ENCODE peak calls at places on chromosomes 11 and 22, in four cellular contexts. H is PC-3, O is K562, F is hepatocyte. X is an unnamed sample. For H3K79me2, the result is how much of the 10 kb centered on the place peaks cover.

GRCh38 chr22:20999350-21000214 is 2.3 kb downstream of the THAP7 start:
- DNase-seq in H (no peak), O (no peak), F (no peak), X (no peak)

GRCh38 chr11:46248270-46249102 is 29.0 kb upstream of the CREB3L1 start:
- DNase-seq in H (peak), O (peak), F (peak), X (peak)

GRCh38 chr22:48957311-48957986 is 870.2 kb downstream of the BRD1 start:
- DNase-seq in H (no peak), O (no peak), F (no peak), X (no peak)

GRCh38 chr11:121153472-121153871 is 52.4 kb downstream of the TECTA start:
- DNase-seq in H (no peak), O (no peak), F (no peak), X (no peak)

GRCh38 chr11:98137437-98137836 is 883.3 kb upstream of the CNTN5 start:
- DNase-seq in H (no peak), O (no peak), F (no peak), X (no peak)

GRCh38 chr11:7603031-7603781 is 70.1 kb downstream of the CYB5R2 start:
- DNase-seq in H (no peak), O (no peak), F (no peak), X (no peak)

GRCh38 chr11:60370811-60371297 is 7.5 kb upstream of the MS4A7 start:
- DNase-seq in H (peak), O (no peak), F (peak), X (no peak)

GRCh38 chr11:72782081-72782920 is 11.5 kb downstream of the STARD10 start:
- DNase-seq in H (no peak), O (no peak), F (peak), X (no peak)

GRCh38 chr11:33622231-33622630 is 78.4 kb downstream of the C11orf91 start:
- DNase-seq in H (no peak), O (no peak), F (no peak), X (no peak)

GRCh38 chr22:30969532-30970355 is 679 bp downstream of the TUG1 start:
- DNase-seq in H (peak), O (peak), F (peak), X (no peak)

GRCh38 chr11:118872403-118872821 is 11.3 kb upstream of the CXCR5 start:
- DNase-seq in H (no peak), O (no peak), F (no peak), X (no peak)

GRCh38 chr11:8080674-8081590 is at the start of gene TUB:
- DNase-seq in H (no peak), O (no peak), F (peak), X (no peak)

GRCh38 chr11:67983916-67984315 is 20.0 kb downstream of the UNC93B1 start:
- DNase-seq in H (no peak), O (no peak), F (no peak), X (no peak)

GRCh38 chr11:844693-845644 is 2.3 kb downstream of the TSPAN4 start:
- DNase-seq in H (peak), O (peak), F (peak), X (no peak)

GRCh38 chr11:57903441-57904123 is 120.1 kb upstream of the OR9Q1 start:
- DNase-seq in H (peak), O (peak), F (peak), X (peak)

GRCh38 chr11:117875397-117876048 is 935 bp downstream of the FXYD6 start:
- DNase-seq in H (no peak), O (no peak), F (no peak), X (no peak)

GRCh38 chr11:72113170-72113808 is 794 bp upstream of the ANAPC15 start:
- DNase-seq in H (no peak), O (no peak), F (no peak), X (peak)

GRCh38 chr22:19579880-19580279 is 55.7 kb upstream of the CLDN5 start:
- DNase-seq in H (peak), O (peak), F (no peak), X (no peak)

GRCh38 chr11:68855205-68855978 is 13.7 kb upstream of the CPT1A start:
- DNase-seq in H (no peak), O (no peak), F (peak), X (no peak)

GRCh38 chr11:89633125-89633695 is 76.9 kb upstream of the TRIM77 start:
- DNase-seq in H (no peak), O (no peak), F (no peak), X (no peak)

GRCh38 chr22:19179472-19180048 is 1.0 kb upstream of the SLC25A1 start:
- DNase-seq in H (peak), O (peak), F (peak), X (peak)

GRCh38 chr11:103338621-103339484 is 229.6 kb downstream of the DYNC2H1 start:
- DNase-seq in H (peak), O (no peak), F (peak), X (no peak)

GRCh38 chr11:67345949-67346819 is 7.2 kb downstream of the POLD4 start:
- DNase-seq in H (peak), O (peak), F (peak), X (no peak)

GRCh38 chr11:128470081-128470480 is 117.3 kb downstream of the ETS1 start:
- DNase-seq in H (no peak), O (no peak), F (no peak), X (no peak)

GRCh38 chr11:94925422-94926270 is 47.7 kb downstream of the CWC15 start:
- DNase-seq in H (no peak), O (no peak), F (no peak), X (no peak)

GRCh38 chr22:24088796-24089195 is 77.7 kb downstream of the CABIN1 start:
- DNase-seq in H (no peak), O (no peak), F (no peak), X (no peak)
- TF ChIP-seq CTCF in H (no peak), O (no peak), F (no peak), X (no peak)

DNA sequence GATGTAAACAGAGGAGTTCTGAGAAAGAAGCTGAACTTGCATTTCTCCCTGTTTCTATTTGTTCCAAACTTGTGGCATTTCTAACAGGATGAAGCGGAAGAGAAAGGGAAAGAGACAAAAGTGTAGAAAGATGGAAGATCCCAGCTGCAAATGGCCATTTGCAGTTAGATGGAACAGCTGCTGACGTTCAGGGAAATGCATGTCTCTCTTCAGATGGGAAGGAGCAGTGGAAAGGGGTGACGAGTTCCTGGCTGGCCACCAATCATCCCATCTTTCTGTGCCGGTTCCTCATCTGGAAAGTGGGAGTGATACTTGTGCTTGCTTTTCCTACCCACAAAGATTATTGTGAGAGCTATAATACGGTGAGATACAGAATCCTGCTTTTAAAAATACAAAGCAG is 1.3 kb upstream of the TIMP3 start:
- DNase-seq in H (no peak), O (no peak), F (no peak), X (no peak)
- H2AFZ ChIP-seq in H (no peak), O (no peak), F (no peak), X (no peak)

GRCh38 chr22:28939932-28940331 is 56.6 kb downstream of the ZNRF3 start:
- DNase-seq in H (no peak), O (no peak), F (no peak), X (no peak)
- H3K79me2 ChIP-seq in H (under half), O (under half), F (half or more), X (under half)

GRCh38 chr22:22552630-22553029 is 6.4 kb downstream of the PRAME start:
- DNase-seq in H (no peak), O (peak), F (no peak), X (no peak)
- TF ChIP-seq CTCF in H (no peak), O (no peak), F (no peak), X (no peak)

GRCh38 chr22:38795569-38795968 is 1.6 kb upstream of the DNAL4 start:
- DNase-seq in H (no peak), O (no peak), F (no peak), X (no peak)

GRCh38 chr22:38798496-38798895 is 4.6 kb upstream of the DNAL4 start:
- DNase-seq in H (no peak), O (no peak), F (no peak), X (no peak)

GRCh38 chr22:38802671-38803121 is 8.8 kb upstream of the DNAL4 start:
- DNase-seq in H (peak), O (no peak), F (peak), X (peak)

GRCh38 chr22:38796262-38796957 is 2.5 kb upstream of the DNAL4 start:
- DNase-seq in H (no peak), O (no peak), F (no peak), X (no peak)

DNA sequence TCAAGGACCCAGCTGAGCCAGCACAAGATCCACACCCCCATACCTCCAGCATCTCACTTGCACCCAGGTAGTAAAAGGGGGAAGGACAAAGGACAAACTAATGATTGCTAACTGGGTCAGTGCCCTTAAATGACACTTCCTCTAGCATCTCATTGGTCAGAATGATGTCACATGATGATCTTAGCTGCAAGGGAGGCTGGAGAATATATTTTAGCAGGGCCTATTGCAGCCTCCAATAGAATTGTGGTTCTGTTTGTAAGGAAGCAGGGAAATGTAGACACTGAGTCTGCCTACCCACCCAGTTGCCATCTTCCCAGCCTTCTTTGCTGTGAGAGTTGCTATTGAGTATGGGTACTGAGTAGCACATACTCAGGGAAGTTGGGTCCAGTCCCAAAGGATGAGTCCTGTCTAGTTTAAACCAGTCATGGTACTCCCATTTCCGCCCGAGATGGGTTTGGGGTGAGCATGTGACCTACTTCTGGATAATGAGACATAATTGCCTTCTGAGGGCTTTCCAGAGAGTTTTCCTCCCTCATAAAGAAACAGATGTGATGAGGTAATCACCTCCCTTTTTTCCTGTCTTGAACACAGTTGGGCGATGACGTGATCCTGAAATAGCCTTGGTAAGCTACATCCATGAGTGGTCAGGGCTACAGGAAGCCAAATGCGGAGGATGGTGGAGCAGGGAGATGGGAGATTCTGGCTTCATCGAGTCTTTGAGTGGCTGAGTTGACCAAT is 5.5 kb upstream of the DNAL4 start:
- DNase-seq in H (no peak), O (no peak), F (no peak), X (peak)
- H2AFZ ChIP-seq in H (no peak), O (no peak), F (no peak), X (no peak)

GRCh38 chr11:19756675-19757475 is 44.2 kb downstream of the NAV2 start:
- DNase-seq in H (no peak), O (no peak), F (no peak), X (no peak)
- H3K79me2 ChIP-seq in H (under half), O (under half), F (under half), X (under half)

GRCh38 chr22:17788528-17789378 is 14.5 kb upstream of the BID start:
- DNase-seq in H (no peak), O (peak), F (no peak), X (no peak)
- TF ChIP-seq CTCF in H (no peak), O (peak), F (no peak), X (no peak)

GRCh38 chr11:80417681-80418080 is 976.9 kb upstream of the TENM4 start:
- DNase-seq in H (peak), O (no peak), F (no peak), X (no peak)

GRCh38 chr11:80412604-80413003 is 971.8 kb upstream of the TENM4 start:
- DNase-seq in H (no peak), O (no peak), F (peak), X (no peak)

GRCh38 chr11:80414766-80415165 is 973.9 kb upstream of the TENM4 start:
- DNase-seq in H (peak), O (no peak), F (no peak), X (peak)
- H2AFZ ChIP-seq in H (no peak), O (no peak), F (no peak), X (no peak)

DNA sequence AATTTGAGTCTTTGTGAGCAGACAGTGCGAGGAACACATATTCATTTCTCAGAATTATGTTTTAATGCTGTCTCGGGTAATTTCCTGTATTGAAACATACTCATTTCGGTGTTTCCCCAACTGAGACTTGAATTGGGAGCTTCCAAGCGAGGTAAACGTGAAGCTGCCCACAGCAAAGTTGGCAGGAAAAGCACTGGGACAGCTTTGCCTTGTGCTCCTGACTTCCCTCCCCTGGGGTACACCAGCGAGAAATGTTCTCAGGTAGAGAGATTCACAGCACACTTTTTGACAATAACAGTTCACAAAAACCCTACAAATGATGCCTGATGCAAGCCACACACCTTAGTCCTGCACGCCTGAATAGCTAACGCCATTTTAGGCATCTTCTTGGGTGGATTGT is 3.1 kb downstream of the HTR3B start:
- DNase-seq in H (no peak), O (no peak), F (no peak), X (no peak)
- H3K79me2 ChIP-seq in H (under half), O (under half), F (under half), X (under half)

X was measured in keratinocyte.